ENCODE peak calls at places on chromosomes 11 and 22, in six cellular contexts. M is BJ, H is lower leg skin, J is SK-N-SH, B is cardiac fibroblast, E is endothelial cell. R is an unnamed sample.

GRCh38 chr11:88402784-88403183 is 65.2 kb upstream of the CTSC start:
- DNase-seq in M (no peak), H (no peak), J (no peak), B (peak; percentile 89), E (no peak), R (no peak)

GRCh38 chr11:69115586-69116560 is 39.9 kb upstream of the SMIM38 start:
- DNase-seq in M (no peak), H (no peak), J (no peak), B (no peak), E (no peak), R (no peak)

GRCh38 chr11:35524780-35525179 is 636 bp downstream of the PAMR1 start:
- DNase-seq in M (no peak), H (no peak), J (no peak), B (peak; percentile 63), E (no peak), R (no peak)

GRCh38 chr11:87030458-87031054 is 7.2 kb upstream of the TMEM135 start:
- DNase-seq in M (no peak), H (no peak), J (no peak), B (peak; percentile 12), E (no peak), R (no peak)

GRCh38 chr11:266676-267439 is 11.3 kb upstream of the NLRP6 start:
- DNase-seq in M (no peak), H (peak; percentile 43), J (no peak), B (no peak), E (no peak), R (no peak)

GRCh38 chr11:72738199-72739141 is 13.7 kb downstream of the ARAP1 start:
- DNase-seq in M (no peak), H (no peak), J (no peak), B (peak; percentile 73), E (no peak), R (no peak)

GRCh38 chr11:10320164-10320563 is 15.3 kb downstream of the ADM start:
- DNase-seq in M (no peak), H (no peak), J (no peak), B (no peak), E (no peak), R (no peak)

GRCh38 chr11:131999084-131999483 is 628.7 kb downstream of the NTM start:
- DNase-seq in M (no peak), H (no peak), J (no peak), B (peak; percentile 52), E (no peak), R (no peak)

GRCh38 chr11:10076458-10077141 is 217.4 kb downstream of the SBF2 start:
- DNase-seq in M (no peak), H (no peak), J (no peak), B (peak; percentile 54), E (peak; percentile 58), R (peak; percentile 67)

GRCh38 chr11:9943346-9944110 is 279.7 kb downstream of the SWAP70 start:
- DNase-seq in M (peak; percentile 96), H (peak; percentile 51), J (no peak), B (peak; percentile 98), E (no peak), R (no peak)

GRCh38 chr22:20566420-20567260 is 59.2 kb downstream of the MED15 start:
- DNase-seq in M (no peak), H (peak; percentile 53), J (no peak), B (peak; percentile 80), E (no peak), R (no peak)

GRCh38 chr11:96055706-96056387 is 131.9 kb upstream of the MTMR2 start:
- DNase-seq in M (no peak), H (no peak), J (no peak), B (peak; percentile 68), E (no peak), R (no peak)

GRCh38 chr22:38153821-38154562 is 27.6 kb downstream of the PLA2G6 start:
- DNase-seq in M (no peak), H (no peak), J (no peak), B (no peak), E (no peak), R (no peak)

GRCh38 chr22:50059185-50059880 is 1.2 kb upstream of the TTLL8 start:
- DNase-seq in M (peak; percentile 4), H (no peak), J (peak; percentile 86), B (peak; percentile 40), E (peak; percentile 52), R (peak; percentile 52)

GRCh38 chr22:17199131-17199731 is 20.0 kb downstream of the ADA2 start:
- DNase-seq in M (no peak), H (peak; percentile 21), J (peak; percentile 77), B (peak; percentile 49), E (peak; percentile 68), R (peak; percentile 65)

GRCh38 chr11:3134218-3134621 is 30.9 kb downstream of the OSBPL5 start:
- DNase-seq in M (no peak), H (no peak), J (no peak), B (no peak), E (no peak), R (no peak)

GRCh38 chr11:8567597-8568198 is 26.3 kb downstream of the STK33 start:
- DNase-seq in M (no peak), H (no peak), J (no peak), B (peak; percentile 27), E (no peak), R (no peak)

GRCh38 chr11:107953506-107953905 is 25.3 kb downstream of the RAB39A start:
- DNase-seq in M (no peak), H (no peak), J (no peak), B (no peak), E (no peak), R (no peak)

GRCh38 chr11:130371004-130371590 is 56.4 kb upstream of the ZBTB44 start:
- DNase-seq in M (no peak), H (no peak), J (no peak), B (no peak), E (no peak), R (no peak)
- TF ChIP-seq CTCF in M (no peak), H (no peak), J (no peak), B (no peak), E (no peak), R (no peak)

DNA sequence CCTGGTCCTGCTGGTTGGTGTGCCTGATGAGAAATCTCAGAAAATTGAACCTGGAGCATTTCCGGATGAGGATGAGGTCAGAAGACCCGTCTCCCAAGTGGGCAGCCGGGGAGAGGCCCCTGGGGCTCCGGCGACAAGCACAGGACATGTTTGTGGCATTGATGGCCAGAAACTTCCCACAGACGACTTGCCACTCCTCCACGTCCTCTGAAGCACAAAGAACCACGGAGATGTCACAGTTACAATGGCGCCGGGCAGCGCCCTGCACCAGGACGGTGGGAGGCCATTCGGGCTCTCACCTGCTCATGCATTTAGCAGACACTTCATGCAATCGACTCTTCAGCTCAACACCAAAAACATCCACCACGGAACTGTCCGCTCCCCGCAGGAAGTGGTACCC is 46.5 kb downstream of the CERK start:
- DNase-seq in M (no peak), H (no peak), J (no peak), B (no peak), E (no peak), R (no peak)
- TF ChIP-seq CTCF in M (no peak), H (no peak), J (no peak), B (no peak), E (no peak), R (no peak)

GRCh38 chr11:119999220-119999619 is 138.7 kb downstream of the TRIM29 start:
- DNase-seq in M (no peak), H (no peak), J (no peak), B (no peak), E (no peak), R (no peak)
- TF ChIP-seq CTCF in M (peak; percentile 20), H (no peak), J (peak; percentile 33), B (no peak), E (no peak), R (no peak)

DNA sequence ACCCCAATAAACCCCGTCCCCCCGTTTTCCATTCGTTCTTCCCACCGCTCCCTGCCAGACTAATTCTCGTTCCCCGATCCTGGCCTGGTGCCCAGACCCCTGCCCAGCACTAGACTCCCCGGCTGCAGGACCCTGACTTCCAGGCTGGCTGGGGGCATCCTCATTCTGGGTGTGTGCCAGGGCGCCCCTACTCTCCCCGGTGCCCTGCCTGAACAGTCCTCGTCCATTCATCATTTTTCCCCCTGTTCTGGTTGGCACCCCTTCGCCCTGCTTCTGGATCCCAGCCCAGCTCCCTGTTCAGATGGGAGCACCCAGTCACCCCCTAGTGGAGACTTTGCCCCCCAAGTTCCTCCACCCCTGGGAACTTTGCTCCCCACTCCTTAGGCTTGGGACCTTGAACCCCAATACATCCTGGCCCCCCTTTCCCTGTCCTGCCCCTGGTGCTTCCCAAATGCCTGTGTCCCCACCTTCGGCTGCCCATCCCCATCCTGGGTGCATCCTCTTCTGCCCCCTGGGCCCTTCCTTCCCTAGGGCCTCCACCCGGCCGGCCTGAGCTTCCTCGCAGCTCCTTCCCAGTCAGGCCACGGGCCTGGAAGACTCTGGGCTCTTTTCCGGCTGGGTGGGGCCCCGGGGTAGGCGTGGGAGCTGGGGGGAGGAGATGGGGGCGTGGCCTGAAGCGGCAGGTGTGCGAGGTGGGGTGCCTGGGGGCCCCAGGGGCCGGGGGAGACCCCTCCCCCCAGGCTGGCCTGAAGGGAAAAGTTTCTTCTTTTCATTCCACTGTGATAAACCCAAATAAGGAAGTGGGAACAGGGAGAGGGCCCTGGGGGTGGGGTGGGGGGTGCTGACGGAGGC is 882 bp downstream of the PLCB3 start:
- DNase-seq in M (no peak), H (no peak), J (peak; percentile 75), B (peak; percentile 52), E (peak; percentile 38), R (no peak)
- TF ChIP-seq CTCF in M (peak; percentile 56), H (no peak), J (peak; percentile 62), B (peak; percentile 46), E (no peak), R (no peak)